ENCODE peak calls at places on chromosomes 2 and 18, in seven cellular contexts. One of them, this sample, is unnamed.

GRCh38 chr2:67057901-67058703 is 339.0 kb upstream of the ETAA1 start:
- DNase-seq in A673: peak
- DNase-seq in mesothelial cell of epicardium: no peak
- DNase-seq in endothelial cell: no peak
- DNase-seq in dorsolateral prefrontal cortex: no peak
- DNase-seq in stomach: no peak
- DNase-seq in stimulated activated CD8-positive, alpha-beta memory T cell treated with anti-CD3 and anti-CD28 coated beads, Interleukin-15, amount 100 ng/mL, for 24 hours: no peak
- DNase-seq in this sample: no peak

GRCh38 chr2:72676341-72677025 is 149.3 kb downstream of the EXOC6B start:
- DNase-seq in A673: no peak
- DNase-seq in mesothelial cell of epicardium: no peak
- DNase-seq in endothelial cell: no peak
- DNase-seq in dorsolateral prefrontal cortex: no peak
- DNase-seq in stomach: no peak
- DNase-seq in stimulated activated CD8-positive, alpha-beta memory T cell treated with anti-CD3 and anti-CD28 coated beads, Interleukin-15, amount 100 ng/mL, for 24 hours: no peak
- DNase-seq in this sample: no peak

GRCh38 chr2:144244938-144245337 is 275.0 kb downstream of the ZEB2 start:
- DNase-seq in A673: no peak
- DNase-seq in mesothelial cell of epicardium: no peak
- DNase-seq in endothelial cell: no peak
- DNase-seq in dorsolateral prefrontal cortex: no peak
- DNase-seq in stomach: no peak
- DNase-seq in stimulated activated CD8-positive, alpha-beta memory T cell treated with anti-CD3 and anti-CD28 coated beads, Interleukin-15, amount 100 ng/mL, for 24 hours: no peak
- DNase-seq in this sample: no peak

GRCh38 chr2:110731064-110731463 is 1.3 kb upstream of the ACOXL start:
- DNase-seq in A673: no peak
- DNase-seq in mesothelial cell of epicardium: no peak
- DNase-seq in endothelial cell: no peak
- DNase-seq in dorsolateral prefrontal cortex: no peak
- DNase-seq in stomach: no peak
- DNase-seq in stimulated activated CD8-positive, alpha-beta memory T cell treated with anti-CD3 and anti-CD28 coated beads, Interleukin-15, amount 100 ng/mL, for 24 hours: no peak
- DNase-seq in this sample: no peak

GRCh38 chr2:38239452-38239851 is 137.6 kb downstream of the ATL2 start:
- DNase-seq in A673: no peak
- DNase-seq in mesothelial cell of epicardium: no peak
- DNase-seq in endothelial cell: no peak
- DNase-seq in dorsolateral prefrontal cortex: no peak
- DNase-seq in stomach: no peak
- DNase-seq in stimulated activated CD8-positive, alpha-beta memory T cell treated with anti-CD3 and anti-CD28 coated beads, Interleukin-15, amount 100 ng/mL, for 24 hours: no peak
- DNase-seq in this sample: no peak

GRCh38 chr18:4351005-4351404 is 104.1 kb downstream of the DLGAP1 start:
- DNase-seq in A673: peak
- DNase-seq in mesothelial cell of epicardium: no peak
- DNase-seq in endothelial cell: no peak
- DNase-seq in dorsolateral prefrontal cortex: no peak
- DNase-seq in stomach: no peak
- DNase-seq in stimulated activated CD8-positive, alpha-beta memory T cell treated with anti-CD3 and anti-CD28 coated beads, Interleukin-15, amount 100 ng/mL, for 24 hours: no peak
- DNase-seq in this sample: no peak

GRCh38 chr18:63158676-63159291 is 160.8 kb downstream of the BCL2 start:
- DNase-seq in A673: no peak
- DNase-seq in mesothelial cell of epicardium: no peak
- DNase-seq in endothelial cell: no peak
- DNase-seq in dorsolateral prefrontal cortex: no peak
- DNase-seq in stomach: no peak
- DNase-seq in stimulated activated CD8-positive, alpha-beta memory T cell treated with anti-CD3 and anti-CD28 coated beads, Interleukin-15, amount 100 ng/mL, for 24 hours: no peak
- DNase-seq in this sample: no peak

GRCh38 chr18:3368193-3368592 is 81.8 kb upstream of the TGIF1 start:
- DNase-seq in A673: no peak
- DNase-seq in mesothelial cell of epicardium: no peak
- DNase-seq in endothelial cell: no peak
- DNase-seq in dorsolateral prefrontal cortex: no peak
- DNase-seq in stomach: no peak
- DNase-seq in stimulated activated CD8-positive, alpha-beta memory T cell treated with anti-CD3 and anti-CD28 coated beads, Interleukin-15, amount 100 ng/mL, for 24 hours: no peak
- DNase-seq in this sample: no peak

GRCh38 chr18:24266124-24266523 is 127.3 kb downstream of the CABYR start:
- DNase-seq in A673: no peak
- DNase-seq in mesothelial cell of epicardium: no peak
- DNase-seq in endothelial cell: no peak
- DNase-seq in dorsolateral prefrontal cortex: no peak
- DNase-seq in stomach: no peak
- DNase-seq in stimulated activated CD8-positive, alpha-beta memory T cell treated with anti-CD3 and anti-CD28 coated beads, Interleukin-15, amount 100 ng/mL, for 24 hours: no peak
- DNase-seq in this sample: no peak

GRCh38 chr2:74893332-74893731 is 59.4 kb downstream of the HK2 start:
- DNase-seq in A673: peak
- DNase-seq in mesothelial cell of epicardium: no peak
- DNase-seq in endothelial cell: no peak
- DNase-seq in dorsolateral prefrontal cortex: no peak
- DNase-seq in stomach: no peak
- DNase-seq in stimulated activated CD8-positive, alpha-beta memory T cell treated with anti-CD3 and anti-CD28 coated beads, Interleukin-15, amount 100 ng/mL, for 24 hours: no peak
- DNase-seq in this sample: no peak

GRCh38 chr2:180000434-180000833 is 6.7 kb downstream of the CWC22 start:
- DNase-seq in A673: no peak
- DNase-seq in mesothelial cell of epicardium: no peak
- DNase-seq in endothelial cell: no peak
- DNase-seq in dorsolateral prefrontal cortex: no peak
- DNase-seq in stomach: no peak
- DNase-seq in stimulated activated CD8-positive, alpha-beta memory T cell treated with anti-CD3 and anti-CD28 coated beads, Interleukin-15, amount 100 ng/mL, for 24 hours: no peak
- DNase-seq in this sample: no peak

GRCh38 chr18:61662726-61663125 is 230.1 kb downstream of the RNF152 start:
- DNase-seq in A673: no peak
- DNase-seq in mesothelial cell of epicardium: no peak
- DNase-seq in endothelial cell: no peak
- DNase-seq in dorsolateral prefrontal cortex: no peak
- DNase-seq in stomach: no peak
- DNase-seq in stimulated activated CD8-positive, alpha-beta memory T cell treated with anti-CD3 and anti-CD28 coated beads, Interleukin-15, amount 100 ng/mL, for 24 hours: no peak
- DNase-seq in this sample: no peak

This sample was measured in occipital lobe.